ENCODE peak calls at places on chromosomes 2 and 18, in ten cellular contexts. V is body of pancreas, A is cardiac fibroblast, B is tibial artery, X is GM12865, H is HFF-Myc, Z is retinal pigment epithelial cell, D is AG10803, C is mucosa of descending colon, L is GM12864. E is an unnamed sample.

GRCh38 chr18:71336811-71337210 is 1048.0 kb downstream of the SOCS6 start:
- DNase-seq in V (no peak), A (no peak), B (no peak), X (no peak), H (no peak), Z (no peak), D (no peak), C (no peak), L (no peak), E (no peak)

GRCh38 chr2:133229974-133230373 is 338.3 kb downstream of the NCKAP5 start:
- DNase-seq in V (no peak), A (no peak), B (no peak), X (no peak), H (no peak), Z (no peak), D (no peak), C (no peak), L (no peak), E (no peak)

GRCh38 chr2:143354050-143354449 is 224.8 kb downstream of the ARHGAP15 start:
- DNase-seq in V (no peak), A (no peak), B (no peak), X (no peak), H (no peak), Z (no peak), D (no peak), C (no peak), L (no peak), E (no peak)

GRCh38 chr2:235626658-235627057 is 132.8 kb downstream of the AGAP1 start:
- DNase-seq in V (no peak), A (no peak), B (no peak), X (no peak), H (no peak), Z (no peak), D (no peak), C (no peak), L (no peak), E (no peak)

GRCh38 chr18:45255142-45255890 is 360.0 kb upstream of the SLC14A2 start:
- DNase-seq in V (peak), A (peak), B (no peak), X (no peak), H (peak), Z (peak), D (peak), C (no peak), L (no peak), E (no peak)

GRCh38 chr2:218858138-218858445 is 1.5 kb upstream of the WNT6 start:
- DNase-seq in V (no peak), A (no peak), B (peak), X (no peak), H (no peak), Z (no peak), D (no peak), C (no peak), L (no peak), E (no peak)

GRCh38 chr2:26848336-26849055 is 564 bp downstream of the DPYSL5 start:
- DNase-seq in V (peak), A (no peak), B (no peak), X (no peak), H (no peak), Z (no peak), D (no peak), C (no peak), L (no peak), E (no peak)

GRCh38 chr18:54825626-54826344 is 2.5 kb upstream of the RAB27B start:
- DNase-seq in V (no peak), A (no peak), B (no peak), X (no peak), H (no peak), Z (no peak), D (no peak), C (no peak), L (no peak), E (no peak)

GRCh38 chr2:62200868-62201267 is 5.0 kb downstream of the B3GNT2 start:
- DNase-seq in V (no peak), A (no peak), B (no peak), X (no peak), H (no peak), Z (no peak), D (no peak), C (no peak), L (no peak), E (no peak)

GRCh38 chr2:181196401-181196800 is 216.0 kb downstream of the UBE2E3 start:
- DNase-seq in V (no peak), A (no peak), B (no peak), X (no peak), H (no peak), Z (no peak), D (no peak), C (no peak), L (no peak), E (no peak)

GRCh38 chr2:209425082-209426071 is 1.5 kb downstream of the MAP2 start:
- DNase-seq in V (peak), A (peak), B (no peak), X (peak), H (no peak), Z (no peak), D (peak), C (no peak), L (no peak), E (no peak)

GRCh38 chr18:49561127-49561376 is 805 bp upstream of the LIPG start:
- DNase-seq in V (no peak), A (peak), B (no peak), X (no peak), H (no peak), Z (no peak), D (no peak), C (no peak), L (no peak), E (peak)

GRCh38 chr2:112674229-112674628 is 28.5 kb downstream of the SLC20A1 start:
- DNase-seq in V (peak), A (peak), B (peak), X (no peak), H (no peak), Z (no peak), D (no peak), C (no peak), L (no peak), E (peak)

GRCh38 chr2:105042189-105042588 is 4.3 kb downstream of the MRPS9 start:
- DNase-seq in V (peak), A (no peak), B (no peak), X (no peak), H (no peak), Z (no peak), D (no peak), C (no peak), L (no peak), E (no peak)

GRCh38 chr2:219525533-219526232 is 11.4 kb downstream of the ASIC4 start:
- DNase-seq in V (no peak), A (no peak), B (no peak), X (no peak), H (no peak), Z (no peak), D (no peak), C (no peak), L (no peak), E (no peak)

GRCh38 chr2:96556441-96557330 is 20.1 kb downstream of the ARID5A start:
- DNase-seq in V (peak), A (peak), B (no peak), X (peak), H (no peak), Z (peak), D (peak), C (peak), L (no peak), E (peak)

GRCh38 chr2:136527560-136527959 is 237.8 kb upstream of the THSD7B start:
- DNase-seq in V (no peak), A (peak), B (no peak), X (peak), H (peak), Z (no peak), D (no peak), C (no peak), L (no peak), E (no peak)

GRCh38 chr2:181411105-181411849 is 45.9 kb upstream of the ITGA4 start:
- DNase-seq in V (no peak), A (peak), B (no peak), X (peak), H (no peak), Z (peak), D (peak), C (peak), L (peak), E (no peak)

GRCh38 chr2:54845514-54845913 is 122.1 kb downstream of the EML6 start:
- DNase-seq in V (no peak), A (no peak), B (no peak), X (peak), H (no peak), Z (no peak), D (peak), C (no peak), L (no peak), E (no peak)

GRCh38 chr18:54878057-54878661 is 49.9 kb downstream of the RAB27B start:
- DNase-seq in V (no peak), A (peak), B (no peak), X (no peak), H (no peak), Z (no peak), D (peak), C (no peak), L (no peak), E (no peak)

GRCh38 chr2:73004466-73004865 is 67.0 kb downstream of the SFXN5 start:
- DNase-seq in V (no peak), A (no peak), B (peak), X (no peak), H (no peak), Z (no peak), D (no peak), C (no peak), L (no peak), E (no peak)

GRCh38 chr2:197273485-197273884 is 37.1 kb downstream of the ANKRD44 start:
- DNase-seq in V (peak), A (no peak), B (no peak), X (no peak), H (no peak), Z (no peak), D (no peak), C (no peak), L (no peak), E (no peak)

DNA sequence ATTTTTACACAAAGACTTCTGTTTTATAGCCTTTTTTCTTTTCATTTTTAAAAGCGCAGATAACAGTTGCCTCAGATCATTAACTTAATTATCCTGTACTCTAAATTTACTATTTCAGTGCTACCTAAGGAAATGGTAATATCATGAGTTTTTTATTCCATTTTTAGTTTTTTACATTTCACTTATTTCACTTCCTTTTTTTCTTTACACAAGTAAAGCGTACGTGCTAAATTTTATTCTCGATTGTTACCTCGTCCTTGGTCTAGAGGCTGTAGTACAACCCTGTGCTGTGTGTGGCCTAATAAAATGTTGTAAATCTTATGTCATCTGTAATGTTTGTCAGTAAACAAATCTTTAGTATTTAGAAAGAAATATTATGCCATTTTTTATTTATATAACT is 49.2 kb downstream of the CRIM1 start:
- DNase-seq in V (no peak), A (no peak), B (no peak), X (no peak), H (no peak), Z (no peak), D (no peak), C (no peak), L (no peak), E (no peak)
- H3K4me3 ChIP-seq in V (no peak), A (no peak), B (peak), X (no peak), H (no peak), Z (no peak), D (no peak), C (no peak), L (no peak), E (no peak)

GRCh38 chr2:8676191-8676914 is 5.5 kb upstream of the ID2 start:
- DNase-seq in V (peak), A (peak), B (peak), X (no peak), H (no peak), Z (peak), D (peak), C (peak), L (no peak), E (peak)
- H3K4me3 ChIP-seq in V (no peak), A (peak), B (peak), X (no peak), H (peak), Z (peak), D (peak), C (no peak), L (no peak), E (peak)

GRCh38 chr18:39419315-39419714 is 1853.7 kb upstream of the CELF4 start:
- DNase-seq in V (no peak), A (no peak), B (no peak), X (no peak), H (no peak), Z (no peak), D (no peak), C (no peak), L (no peak), E (no peak)
- H3K4me3 ChIP-seq in V (no peak), A (no peak), B (no peak), X (no peak), H (no peak), Z (no peak), D (no peak), C (no peak), L (no peak), E (no peak)

GRCh38 chr2:35355056-35355455 is 1000.5 kb upstream of the CRIM1 start:
- DNase-seq in V (no peak), A (no peak), B (no peak), X (no peak), H (no peak), Z (no peak), D (no peak), C (no peak), L (no peak), E (no peak)
- H3K4me3 ChIP-seq in V (no peak), A (no peak), B (no peak), X (no peak), H (no peak), Z (no peak), D (no peak), C (no peak), L (no peak), E (no peak)

GRCh38 chr2:240831594-240832204 is 11.7 kb upstream of the KIF1A start:
- DNase-seq in V (no peak), A (no peak), B (no peak), X (no peak), H (no peak), Z (no peak), D (no peak), C (peak), L (no peak), E (no peak)
- H3K4me3 ChIP-seq in V (no peak), A (peak), B (peak), X (no peak), H (peak), Z (peak), D (peak), C (no peak), L (no peak), E (no peak)

GRCh38 chr2:231412616-231412963 is 17.1 kb downstream of the B3GNT7 start:
- DNase-seq in V (no peak), A (no peak), B (no peak), X (no peak), H (no peak), Z (no peak), D (no peak), C (no peak), L (no peak), E (no peak)
- H3K4me3 ChIP-seq in V (no peak), A (peak), B (peak), X (peak), H (peak), Z (peak), D (peak), C (no peak), L (peak), E (peak)

DNA sequence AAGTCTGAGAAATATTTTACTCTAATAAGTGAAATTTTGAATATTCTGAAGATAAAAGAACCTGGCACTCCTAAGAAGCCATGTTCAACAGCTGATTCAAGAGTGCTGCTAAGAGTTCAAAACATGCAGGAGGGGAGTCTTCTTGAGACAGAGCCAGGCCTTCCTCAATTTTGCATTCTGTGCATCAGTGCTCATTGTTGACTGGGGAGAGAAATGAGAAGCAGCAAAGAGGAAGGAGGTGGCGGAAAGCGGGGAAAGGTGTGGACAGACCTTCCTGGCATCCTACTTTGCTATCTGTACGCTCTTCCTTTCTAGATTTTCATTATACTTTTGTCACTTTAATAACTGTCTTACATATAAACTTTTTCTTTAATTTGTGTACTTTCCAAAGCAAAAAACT is 29.7 kb upstream of the TXNDC2 start:
- DNase-seq in V (no peak), A (no peak), B (no peak), X (no peak), H (no peak), Z (no peak), D (no peak), C (no peak), L (no peak), E (no peak)
- H3K4me3 ChIP-seq in V (no peak), A (no peak), B (no peak), X (no peak), H (no peak), Z (no peak), D (no peak), C (no peak), L (no peak), E (no peak)

E was measured in colonic mucosa.